ENCODE peak calls at places on chromosomes 3 and 15, in four cellular contexts. One of them, this sample, is unnamed.

GRCh38 chr3:176974303-176974702 is 223.0 kb downstream of the TBL1XR1 start:
- DNase-seq in non-pigmented ciliary epithelial cell: no peak
- DNase-seq in WERI-Rb-1: no peak
- DNase-seq in EL: no peak
- DNase-seq in this sample: no peak

GRCh38 chr3:13338231-13338630 is 81.9 kb downstream of the NUP210 start:
- DNase-seq in WERI-Rb-1: no peak
- DNase-seq in non-pigmented ciliary epithelial cell: no peak
- DNase-seq in EL: peak; percentile 9
- DNase-seq in this sample: no peak

GRCh38 chr3:13612829-13613228 is 63.9 kb downstream of the FBLN2 start:
- DNase-seq in WERI-Rb-1: no peak
- DNase-seq in non-pigmented ciliary epithelial cell: no peak
- DNase-seq in EL: no peak
- DNase-seq in this sample: no peak

GRCh38 chr3:171845541-171846284 is 2.6 kb downstream of the TMEM212 start:
- DNase-seq in EL: no peak
- DNase-seq in non-pigmented ciliary epithelial cell: no peak
- DNase-seq in WERI-Rb-1: no peak
- DNase-seq in this sample: no peak

GRCh38 chr3:151835751-151836550 is 22.0 kb downstream of the AADAC start:
- DNase-seq in non-pigmented ciliary epithelial cell: peak; percentile 31
- DNase-seq in EL: peak; percentile 13
- DNase-seq in WERI-Rb-1: no peak
- DNase-seq in this sample: no peak

GRCh38 chr3:180280601-180281000 is 243.9 kb upstream of the PEX5L start:
- DNase-seq in WERI-Rb-1: no peak
- DNase-seq in EL: peak; percentile 34
- DNase-seq in non-pigmented ciliary epithelial cell: no peak
- DNase-seq in this sample: no peak

GRCh38 chr15:82874267-82874666 is 64.8 kb downstream of the WHAMM start:
- DNase-seq in EL: no peak
- DNase-seq in WERI-Rb-1: no peak
- DNase-seq in non-pigmented ciliary epithelial cell: no peak
- DNase-seq in this sample: no peak

GRCh38 chr3:62622553-62623174 is 249.3 kb upstream of the FEZF2 start:
- DNase-seq in non-pigmented ciliary epithelial cell: no peak
- DNase-seq in WERI-Rb-1: peak; percentile 8
- DNase-seq in EL: peak; percentile 57
- DNase-seq in this sample: no peak

GRCh38 chr3:133872781-133873180 is 22.9 kb downstream of the RAB6B start:
- DNase-seq in WERI-Rb-1: no peak
- DNase-seq in non-pigmented ciliary epithelial cell: no peak
- DNase-seq in EL: no peak
- DNase-seq in this sample: no peak

GRCh38 chr15:67225336-67225735 is 29.1 kb downstream of the AAGAB start:
- DNase-seq in non-pigmented ciliary epithelial cell: peak; percentile 46
- DNase-seq in WERI-Rb-1: no peak
- DNase-seq in EL: peak; percentile 77
- DNase-seq in this sample: no peak

GRCh38 chr3:181933052-181933618 is 221.4 kb downstream of the SOX2 start:
- DNase-seq in EL: no peak
- DNase-seq in WERI-Rb-1: no peak
- DNase-seq in non-pigmented ciliary epithelial cell: no peak
- DNase-seq in this sample: no peak

GRCh38 chr3:95272791-95273190 is 1209.9 kb downstream of the NSUN3 start:
- DNase-seq in non-pigmented ciliary epithelial cell: no peak
- DNase-seq in WERI-Rb-1: no peak
- DNase-seq in EL: no peak
- DNase-seq in this sample: no peak

GRCh38 chr3:129587061-129587460 is 19.4 kb downstream of the PLXND1 start:
- DNase-seq in WERI-Rb-1: no peak
- DNase-seq in non-pigmented ciliary epithelial cell: no peak
- DNase-seq in EL: no peak
- DNase-seq in this sample: no peak

GRCh38 chr3:152835311-152836102 is 576 bp downstream of the P2RY1 start:
- DNase-seq in WERI-Rb-1: peak; percentile 75
- DNase-seq in non-pigmented ciliary epithelial cell: no peak
- DNase-seq in EL: peak; percentile 23
- DNase-seq in this sample: peak; percentile 31

GRCh38 chr3:8482960-8483665 is 18.5 kb upstream of the LMCD1 start:
- DNase-seq in non-pigmented ciliary epithelial cell: peak; percentile 92
- DNase-seq in WERI-Rb-1: no peak
- DNase-seq in EL: peak; percentile 97
- DNase-seq in this sample: no peak

GRCh38 chr3:5731100-5731499 is 543.6 kb downstream of the EDEM1 start:
- DNase-seq in EL: no peak
- DNase-seq in non-pigmented ciliary epithelial cell: no peak
- DNase-seq in WERI-Rb-1: no peak
- DNase-seq in this sample: no peak

GRCh38 chr3:142259359-142259758 is 34.0 kb upstream of the GK5 start:
- DNase-seq in WERI-Rb-1: no peak
- DNase-seq in non-pigmented ciliary epithelial cell: no peak
- DNase-seq in EL: no peak
- DNase-seq in this sample: no peak

GRCh38 chr3:144295619-144296018 is 324.0 kb downstream of the DIPK2A start:
- DNase-seq in EL: no peak
- DNase-seq in WERI-Rb-1: no peak
- DNase-seq in non-pigmented ciliary epithelial cell: no peak
- DNase-seq in this sample: no peak

GRCh38 chr15:29242466-29243242 is 27.0 kb downstream of the NSMCE3 start:
- DNase-seq in non-pigmented ciliary epithelial cell: no peak
- DNase-seq in WERI-Rb-1: no peak
- DNase-seq in EL: peak; percentile 8
- DNase-seq in this sample: no peak

GRCh38 chr3:134317106-134317947 is 56.9 kb downstream of the AMOTL2 start:
- DNase-seq in WERI-Rb-1: no peak
- DNase-seq in EL: peak; percentile 88
- DNase-seq in non-pigmented ciliary epithelial cell: no peak
- DNase-seq in this sample: no peak

GRCh38 chr15:66879968-66880367 is 177.9 kb downstream of the SMAD6 start:
- DNase-seq in WERI-Rb-1: no peak
- DNase-seq in EL: no peak
- DNase-seq in non-pigmented ciliary epithelial cell: no peak
- DNase-seq in this sample: no peak

GRCh38 chr15:39946862-39947261 is 12.9 kb downstream of the EIF2AK4 start:
- DNase-seq in non-pigmented ciliary epithelial cell: no peak
- DNase-seq in WERI-Rb-1: no peak
- DNase-seq in EL: peak; percentile 60
- DNase-seq in this sample: no peak

GRCh38 chr3:14158370-14158769 is 20.0 kb downstream of the XPC start:
- DNase-seq in WERI-Rb-1: no peak
- DNase-seq in non-pigmented ciliary epithelial cell: no peak
- DNase-seq in EL: no peak
- DNase-seq in this sample: no peak

GRCh38 chr3:81716870-81717509 is 44.5 kb downstream of the GBE1 start:
- DNase-seq in WERI-Rb-1: peak; percentile 76
- DNase-seq in EL: no peak
- DNase-seq in non-pigmented ciliary epithelial cell: no peak
- DNase-seq in this sample: no peak

GRCh38 chr15:45441686-45442085 is 63.3 kb upstream of the GATM start:
- DNase-seq in non-pigmented ciliary epithelial cell: no peak
- DNase-seq in EL: no peak
- DNase-seq in WERI-Rb-1: no peak
- DNase-seq in this sample: no peak

GRCh38 chr15:52102468-52102867 is 10.1 kb downstream of the BCL2L10 start:
- DNase-seq in EL: peak; percentile 75
- DNase-seq in non-pigmented ciliary epithelial cell: peak; percentile 86
- DNase-seq in WERI-Rb-1: no peak
- DNase-seq in this sample: no peak

GRCh38 chr3:40923130-40923529 is 276.2 kb upstream of the CTNNB1 start:
- DNase-seq in WERI-Rb-1: no peak
- DNase-seq in non-pigmented ciliary epithelial cell: no peak
- DNase-seq in EL: no peak
- DNase-seq in this sample: no peak

This sample was measured in B cell.